ENCODE peak calls at places on chromosomes 7 and 10, in five cellular contexts. One of them, this sample, is unnamed. For H3K4me1 and H3K9me3, the result is how much of the 10 kb centered on the place peaks cover.

GRCh38 chr7:101218236-101219130 is 518 bp downstream of the ZNHIT1 start:
- DNase-seq in colonic mucosa: no peak
- DNase-seq in PC-9: no peak
- DNase-seq in right atrium auricular region: no peak
- DNase-seq in esophagus squamous epithelium: no peak
- DNase-seq in this sample: no peak

GRCh38 chr10:132845780-132846595 is 60.0 kb upstream of the NKX6-2 start:
- DNase-seq in colonic mucosa: peak
- DNase-seq in PC-9: no peak
- DNase-seq in right atrium auricular region: no peak
- DNase-seq in esophagus squamous epithelium: no peak
- DNase-seq in this sample: no peak

GRCh38 chr10:11164806-11165590 is 147.3 kb downstream of the CELF2 start:
- DNase-seq in colonic mucosa: peak
- DNase-seq in PC-9: no peak
- DNase-seq in right atrium auricular region: peak
- DNase-seq in esophagus squamous epithelium: no peak
- DNase-seq in this sample: peak

GRCh38 chr7:119711104-119711503 is 561.9 kb upstream of the KCND2 start:
- DNase-seq in colonic mucosa: no peak
- DNase-seq in PC-9: no peak
- DNase-seq in right atrium auricular region: no peak
- DNase-seq in esophagus squamous epithelium: no peak
- DNase-seq in this sample: no peak

GRCh38 chr7:22958742-22959141 is 55.2 kb downstream of the HYCC1 start:
- DNase-seq in colonic mucosa: no peak
- DNase-seq in PC-9: no peak
- DNase-seq in right atrium auricular region: no peak
- DNase-seq in esophagus squamous epithelium: no peak
- DNase-seq in this sample: no peak

GRCh38 chr10:3107426-3107961 is 40.1 kb downstream of the PFKP start:
- DNase-seq in colonic mucosa: no peak
- DNase-seq in PC-9: peak
- DNase-seq in right atrium auricular region: peak
- DNase-seq in esophagus squamous epithelium: no peak
- DNase-seq in this sample: peak

GRCh38 chr10:132346806-132347205 is 14.8 kb downstream of the LRRC27 start:
- DNase-seq in colonic mucosa: no peak
- DNase-seq in PC-9: no peak
- DNase-seq in right atrium auricular region: no peak
- DNase-seq in esophagus squamous epithelium: no peak
- DNase-seq in this sample: no peak

GRCh38 chr10:113844091-113844490 is 9.8 kb downstream of the DCLRE1A start:
- DNase-seq in colonic mucosa: no peak
- DNase-seq in PC-9: no peak
- DNase-seq in right atrium auricular region: no peak
- DNase-seq in esophagus squamous epithelium: no peak
- DNase-seq in this sample: no peak

GRCh38 chr10:99394761-99395386 is 35.5 kb downstream of the GOT1 start:
- DNase-seq in colonic mucosa: no peak
- DNase-seq in PC-9: no peak
- DNase-seq in right atrium auricular region: peak
- DNase-seq in esophagus squamous epithelium: no peak
- DNase-seq in this sample: no peak

GRCh38 chr10:68301790-68302502 is 29.9 kb upstream of the HNRNPH3 start:
- DNase-seq in colonic mucosa: no peak
- DNase-seq in PC-9: peak
- DNase-seq in right atrium auricular region: no peak
- DNase-seq in esophagus squamous epithelium: no peak
- DNase-seq in this sample: no peak

GRCh38 chr10:126041804-126042231 is 145.5 kb downstream of the FANK1 start:
- DNase-seq in colonic mucosa: peak
- DNase-seq in PC-9: peak
- DNase-seq in right atrium auricular region: peak
- DNase-seq in esophagus squamous epithelium: peak
- DNase-seq in this sample: peak

GRCh38 chr7:159032310-159032709 is 112.4 kb downstream of the VIPR2 start:
- DNase-seq in colonic mucosa: peak
- DNase-seq in PC-9: no peak
- DNase-seq in right atrium auricular region: peak
- DNase-seq in esophagus squamous epithelium: no peak
- DNase-seq in this sample: no peak

GRCh38 chr10:122140941-122141623 is 130.0 kb upstream of the BTBD16 start:
- DNase-seq in colonic mucosa: peak
- DNase-seq in PC-9: peak
- DNase-seq in right atrium auricular region: peak
- DNase-seq in esophagus squamous epithelium: no peak
- DNase-seq in this sample: peak

GRCh38 chr10:98251399-98251798 is 16.6 kb downstream of the LOXL4 start:
- DNase-seq in colonic mucosa: no peak
- DNase-seq in PC-9: no peak
- DNase-seq in right atrium auricular region: no peak
- DNase-seq in esophagus squamous epithelium: no peak
- DNase-seq in this sample: no peak

GRCh38 chr10:84543077-84543476 is 214.7 kb downstream of the CCSER2 start:
- DNase-seq in colonic mucosa: no peak
- DNase-seq in PC-9: no peak
- DNase-seq in right atrium auricular region: no peak
- DNase-seq in esophagus squamous epithelium: no peak
- DNase-seq in this sample: no peak

GRCh38 chr7:118872568-118872967 is 648.1 kb downstream of the ANKRD7 start:
- DNase-seq in colonic mucosa: no peak
- DNase-seq in PC-9: no peak
- DNase-seq in right atrium auricular region: no peak
- DNase-seq in esophagus squamous epithelium: no peak
- DNase-seq in this sample: no peak

GRCh38 chr10:123272171-123272570 is 118.0 kb downstream of the BUB3 start:
- DNase-seq in colonic mucosa: no peak
- DNase-seq in PC-9: no peak
- DNase-seq in right atrium auricular region: no peak
- DNase-seq in esophagus squamous epithelium: no peak
- DNase-seq in this sample: no peak

GRCh38 chr10:44382981-44383748 is 1.7 kb downstream of the CXCL12 start:
- DNase-seq in colonic mucosa: peak
- DNase-seq in PC-9: no peak
- DNase-seq in right atrium auricular region: no peak
- DNase-seq in esophagus squamous epithelium: no peak
- DNase-seq in this sample: no peak

GRCh38 chr7:157439761-157440160 is 103.0 kb downstream of the DNAJB6 start:
- DNase-seq in colonic mucosa: no peak
- DNase-seq in PC-9: no peak
- DNase-seq in right atrium auricular region: no peak
- DNase-seq in esophagus squamous epithelium: no peak
- DNase-seq in this sample: no peak

GRCh38 chr7:55133630-55134392 is 115.0 kb downstream of the EGFR start:
- DNase-seq in colonic mucosa: no peak
- DNase-seq in PC-9: peak
- DNase-seq in right atrium auricular region: peak
- DNase-seq in esophagus squamous epithelium: no peak
- DNase-seq in this sample: peak
- H3K4me1 ChIP-seq in colonic mucosa: under half
- H3K4me1 ChIP-seq in PC-9: half or more
- H3K4me1 ChIP-seq in right atrium auricular region: half or more
- H3K4me1 ChIP-seq in esophagus squamous epithelium: half or more
- H3K4me1 ChIP-seq in this sample: under half

DNA sequence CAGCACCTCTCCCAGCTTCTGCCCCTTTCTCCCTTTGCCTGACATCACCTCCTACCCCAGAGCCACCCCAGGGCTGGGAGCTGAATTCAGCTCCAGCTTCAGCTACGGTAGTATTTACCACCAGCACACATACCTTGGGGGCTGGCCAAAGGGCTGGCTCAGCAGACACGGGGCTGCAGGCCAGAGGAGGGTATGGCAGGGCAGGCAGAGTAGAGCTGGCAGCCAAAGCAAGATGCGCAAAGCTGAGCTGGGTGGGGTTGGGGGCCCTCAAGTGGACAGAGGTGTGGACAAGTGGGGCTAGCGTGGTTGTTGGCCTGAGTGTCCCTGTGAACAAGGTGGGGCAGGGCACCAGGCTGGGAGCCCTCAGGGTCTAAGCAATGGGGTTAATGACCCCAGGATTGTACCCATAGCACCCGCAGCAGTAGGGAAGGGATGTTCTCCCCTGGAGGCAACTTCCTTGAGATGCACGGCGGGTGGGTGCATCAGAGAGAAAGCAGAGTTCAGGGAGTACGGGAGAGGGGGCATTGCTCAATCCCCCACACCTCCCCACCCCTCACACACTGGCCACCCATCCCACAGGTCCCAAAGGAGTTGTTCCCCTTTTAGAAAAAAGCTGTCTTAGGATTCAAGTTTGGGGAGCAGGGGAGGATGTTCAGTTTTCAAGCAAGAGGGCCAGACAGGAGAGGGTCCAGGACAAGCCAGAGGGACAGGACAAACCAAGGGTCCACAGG is 8.0 kb downstream of the VSIR start:
- DNase-seq in colonic mucosa: no peak
- DNase-seq in PC-9: peak
- DNase-seq in right atrium auricular region: no peak
- DNase-seq in esophagus squamous epithelium: no peak
- DNase-seq in this sample: no peak
- H3K9me3 ChIP-seq in colonic mucosa: under half
- H3K9me3 ChIP-seq in PC-9: under half
- H3K9me3 ChIP-seq in right atrium auricular region: under half
- H3K9me3 ChIP-seq in esophagus squamous epithelium: under half
- H3K9me3 ChIP-seq in this sample: under half

DNA sequence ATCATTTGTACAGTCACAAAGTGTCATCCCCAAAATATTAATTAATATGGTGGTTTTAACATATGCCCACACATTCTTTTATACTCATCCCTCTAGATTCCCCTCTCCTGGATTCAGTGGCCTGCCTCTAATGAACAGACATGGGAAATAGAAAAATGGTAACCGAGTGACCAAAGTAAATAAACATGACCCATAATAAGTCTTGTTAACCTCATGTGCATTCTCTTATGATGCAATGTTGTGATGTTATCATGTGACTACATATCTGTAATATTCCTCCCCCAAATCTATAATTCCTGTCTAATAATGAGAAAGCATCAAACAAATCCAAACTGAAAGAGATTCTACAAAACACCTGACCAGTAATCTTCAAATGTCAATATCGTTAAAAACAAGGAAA is 164.5 kb upstream of the PRSS1 start:
- DNase-seq in colonic mucosa: no peak
- DNase-seq in PC-9: no peak
- DNase-seq in right atrium auricular region: no peak
- DNase-seq in esophagus squamous epithelium: no peak
- DNase-seq in this sample: no peak
- H3K4me1 ChIP-seq in colonic mucosa: under half
- H3K4me1 ChIP-seq in PC-9: under half
- H3K4me1 ChIP-seq in right atrium auricular region: under half
- H3K4me1 ChIP-seq in esophagus squamous epithelium: under half
- H3K4me1 ChIP-seq in this sample: under half

GRCh38 chr7:98903246-98903645 is 24.9 kb downstream of the TRRAP start:
- DNase-seq in colonic mucosa: no peak
- DNase-seq in PC-9: no peak
- DNase-seq in right atrium auricular region: no peak
- DNase-seq in esophagus squamous epithelium: no peak
- DNase-seq in this sample: no peak

GRCh38 chr7:98902523-98902922 is 24.2 kb downstream of the TRRAP start:
- DNase-seq in colonic mucosa: no peak
- DNase-seq in PC-9: no peak
- DNase-seq in right atrium auricular region: no peak
- DNase-seq in esophagus squamous epithelium: no peak
- DNase-seq in this sample: no peak

GRCh38 chr7:98899816-98900215 is 21.5 kb downstream of the TRRAP start:
- DNase-seq in colonic mucosa: no peak
- DNase-seq in PC-9: no peak
- DNase-seq in right atrium auricular region: no peak
- DNase-seq in esophagus squamous epithelium: no peak
- DNase-seq in this sample: no peak

DNA sequence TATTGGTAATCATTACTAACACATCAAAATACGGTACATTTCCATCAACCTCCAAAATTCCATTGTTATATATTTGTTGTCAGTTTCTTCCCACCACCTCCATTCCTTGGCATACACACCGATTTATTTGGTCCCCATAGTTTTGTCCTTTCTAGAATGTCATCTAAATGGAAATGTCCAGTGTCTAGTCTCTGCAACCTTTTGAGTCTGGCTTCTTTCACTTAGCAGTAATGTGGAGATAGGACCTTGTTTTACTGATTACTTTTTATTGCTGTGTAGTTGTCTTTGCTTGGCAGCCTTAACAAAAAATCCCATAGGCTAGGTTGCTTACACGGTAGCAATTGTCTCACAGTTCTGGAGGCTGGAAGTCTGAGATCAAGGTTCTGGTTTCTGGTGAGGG is 22.5 kb downstream of the TRRAP start:
- DNase-seq in colonic mucosa: no peak
- DNase-seq in PC-9: no peak
- DNase-seq in right atrium auricular region: no peak
- DNase-seq in esophagus squamous epithelium: no peak
- DNase-seq in this sample: no peak
- H3K9me3 ChIP-seq in colonic mucosa: under half
- H3K9me3 ChIP-seq in PC-9: under half
- H3K9me3 ChIP-seq in right atrium auricular region: under half
- H3K9me3 ChIP-seq in esophagus squamous epithelium: under half
- H3K9me3 ChIP-seq in this sample: under half

DNA sequence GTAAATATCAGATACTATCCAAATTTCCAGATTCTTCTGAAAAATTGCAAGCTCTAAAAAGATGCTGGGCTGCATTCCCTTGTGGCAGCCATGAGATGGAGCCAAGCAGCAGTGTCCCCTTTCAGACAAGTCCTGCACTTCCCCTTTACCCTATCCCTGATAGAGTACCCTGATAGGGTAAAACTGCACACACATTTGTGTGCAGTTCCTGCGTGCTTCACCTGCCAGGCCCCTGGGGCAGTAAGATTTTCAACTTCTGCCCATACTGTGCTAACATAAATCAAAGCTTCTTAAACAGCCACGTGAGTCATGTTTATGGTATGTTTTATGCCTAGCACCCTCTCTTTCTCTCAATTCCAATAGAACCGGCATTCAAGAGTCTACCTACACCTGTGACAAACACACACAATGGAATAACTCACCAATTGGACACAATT is 52.2 kb downstream of the IFIT5 start:
- DNase-seq in colonic mucosa: no peak
- DNase-seq in PC-9: peak
- DNase-seq in right atrium auricular region: no peak
- DNase-seq in esophagus squamous epithelium: no peak
- DNase-seq in this sample: no peak
- H3K4me1 ChIP-seq in colonic mucosa: under half
- H3K4me1 ChIP-seq in PC-9: under half
- H3K4me1 ChIP-seq in right atrium auricular region: under half
- H3K4me1 ChIP-seq in esophagus squamous epithelium: under half
- H3K4me1 ChIP-seq in this sample: under half

DNA sequence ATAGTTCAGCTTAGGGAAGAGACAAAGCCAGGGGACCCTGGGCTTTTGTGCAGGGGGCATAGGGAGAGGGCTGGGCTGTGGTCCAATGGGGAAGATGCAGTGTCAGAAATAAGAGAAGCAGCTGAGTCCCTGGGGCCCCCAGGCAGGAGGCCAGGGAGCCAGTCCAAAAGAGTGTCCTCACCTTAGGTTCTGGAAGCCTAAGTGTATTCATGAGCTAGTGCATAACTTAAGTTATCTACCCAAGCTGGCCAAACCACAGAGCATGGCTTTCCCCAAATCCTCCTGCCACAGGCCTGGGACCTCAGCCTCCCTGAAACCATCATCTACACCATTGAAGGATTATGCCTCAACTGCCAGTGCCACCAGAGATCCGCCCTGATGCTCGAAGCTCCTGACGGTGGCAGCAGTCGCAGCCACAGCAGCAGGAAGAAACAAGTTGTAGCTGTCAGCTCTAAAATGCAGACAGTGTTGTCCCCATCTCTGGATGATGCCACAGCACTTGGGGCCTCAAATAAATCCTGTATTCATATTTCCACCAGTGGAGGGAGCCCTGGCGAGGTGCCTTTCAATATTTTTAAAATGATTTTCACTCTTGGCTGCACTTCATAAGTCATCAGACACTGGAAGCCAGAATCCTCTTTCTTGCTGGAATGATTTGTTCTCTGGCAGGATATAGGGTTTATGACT is 574.6 kb downstream of the GRID1 start:
- DNase-seq in colonic mucosa: no peak
- DNase-seq in PC-9: no peak
- DNase-seq in right atrium auricular region: no peak
- DNase-seq in esophagus squamous epithelium: no peak
- DNase-seq in this sample: no peak
- H3K9me3 ChIP-seq in colonic mucosa: under half
- H3K9me3 ChIP-seq in PC-9: under half
- H3K9me3 ChIP-seq in right atrium auricular region: under half
- H3K9me3 ChIP-seq in esophagus squamous epithelium: under half
- H3K9me3 ChIP-seq in this sample: under half

This sample was measured in thoracic aorta.